ENCODE peak calls at places on chromosomes 5 and 9, in eight cellular contexts. V is adipocyte; P is GM23338; Q is MCF 10A; F is NCI-H1694 treated with DMSO at 0.1 percent for 48 hours; J is stimulated activated CD8-positive, alpha-beta memory T cell treated with anti-CD3 and anti-CD28 coated beads, Interleukin-12 subunit alpha, Interleukin-12 subunit beta, amount 100 ng/mL, for 1 hour; C is HepG2; W is brain pericyte. H is an unnamed sample.

GRCh38 chr9:93675336-93676150 is 99.2 kb downstream of the PHF2 start:
- DNase-seq in Q (no peak), V (no peak), F (no peak), W (no peak), C (no peak), P (no peak), J (no peak), H (no peak)

GRCh38 chr9:131473891-131474290 is 28.8 kb upstream of the POMT1 start:
- DNase-seq in Q (no peak), F (no peak), P (no peak), W (no peak), C (no peak), V (no peak), J (no peak), H (no peak)

GRCh38 chr5:14202462-14202861 is 59.3 kb downstream of the TRIO start:
- DNase-seq in P (no peak), F (no peak), V (no peak), J (no peak), Q (no peak), C (no peak), W (no peak), H (no peak)

GRCh38 chr5:115321309-115321708 is 24.9 kb upstream of the CCDC112 start:
- DNase-seq in W (no peak), V (no peak), J (no peak), C (no peak), Q (peak), F (no peak), P (no peak), H (no peak)

GRCh38 chr9:105457560-105458294 is 9.9 kb downstream of the FSD1L start:
- DNase-seq in C (no peak), F (no peak), W (no peak), P (no peak), V (no peak), J (no peak), Q (no peak), H (no peak)

GRCh38 chr5:115785395-115786009 is 31.0 kb downstream of the CDO1 start:
- DNase-seq in F (no peak), W (no peak), C (no peak), J (no peak), Q (no peak), P (peak), V (no peak), H (no peak)

GRCh38 chr5:35665066-35665465 is 47.4 kb downstream of the SPEF2 start:
- DNase-seq in V (no peak), C (no peak), F (no peak), P (no peak), J (no peak), W (no peak), Q (no peak), H (peak)

GRCh38 chr9:21331676-21332402 is 3.4 kb downstream of the KLHL9 start:
- DNase-seq in J (no peak), C (no peak), V (no peak), Q (no peak), P (no peak), F (no peak), W (no peak), H (no peak)

GRCh38 chr5:5278815-5279381 is 138.8 kb downstream of the ADAMTS16 start:
- DNase-seq in W (no peak), V (no peak), J (no peak), Q (no peak), P (no peak), F (no peak), C (no peak), H (no peak)

GRCh38 chr5:8807636-8808035 is 738.2 kb downstream of the SEMA5A start:
- DNase-seq in Q (no peak), C (no peak), J (no peak), P (no peak), F (no peak), V (no peak), W (no peak), H (no peak)

GRCh38 chr5:124036786-124037185 is 524.8 kb downstream of the CSNK1G3 start:
- DNase-seq in F (no peak), P (no peak), V (no peak), J (no peak), C (no peak), Q (no peak), W (no peak), H (no peak)